ENCODE peak calls at places on chromosomes 4 and X, in ten cellular contexts. One of them, this sample, is unnamed.

GRCh38 chr4:118373614-118374255 is 20.9 kb upstream of the PRSS12 start:
- DNase-seq in vagina: no peak
- DNase-seq in GM12878: no peak
- DNase-seq in stomach: no peak
- DNase-seq in H1: no peak
- DNase-seq in suprapubic skin: no peak
- DNase-seq in HCT116: no peak
- DNase-seq in endothelial cell of umbilical vein: no peak
- DNase-seq in sigmoid colon: no peak
- DNase-seq in HepG2: no peak
- DNase-seq in this sample: no peak

GRCh38 chr4:96504386-96504785 is 664.5 kb downstream of the PDHA2 start:
- DNase-seq in vagina: no peak
- DNase-seq in GM12878: no peak
- DNase-seq in stomach: no peak
- DNase-seq in H1: no peak
- DNase-seq in suprapubic skin: no peak
- DNase-seq in HCT116: no peak
- DNase-seq in endothelial cell of umbilical vein: no peak
- DNase-seq in sigmoid colon: no peak
- DNase-seq in HepG2: no peak
- DNase-seq in this sample: no peak

GRCh38 chr4:3466691-3467600 is 3.8 kb downstream of the DOK7 start:
- DNase-seq in vagina: no peak
- DNase-seq in GM12878: no peak
- DNase-seq in stomach: no peak
- DNase-seq in H1: no peak
- DNase-seq in suprapubic skin: no peak
- DNase-seq in HCT116: no peak
- DNase-seq in endothelial cell of umbilical vein: no peak
- DNase-seq in sigmoid colon: no peak
- DNase-seq in HepG2: no peak
- DNase-seq in this sample: no peak

GRCh38 chrX:23952984-23953907 is 45.4 kb downstream of the CXorf58 start:
- DNase-seq in vagina: no peak
- DNase-seq in GM12878: peak
- DNase-seq in stomach: no peak
- DNase-seq in H1: no peak
- DNase-seq in suprapubic skin: no peak
- DNase-seq in HCT116: no peak
- DNase-seq in endothelial cell of umbilical vein: peak
- DNase-seq in sigmoid colon: no peak
- DNase-seq in HepG2: no peak
- DNase-seq in this sample: no peak

GRCh38 chrX:2691543-2692220 is 587 bp downstream of the CD99 start:
- DNase-seq in vagina: no peak
- DNase-seq in GM12878: no peak
- DNase-seq in stomach: peak
- DNase-seq in H1: no peak
- DNase-seq in suprapubic skin: peak
- DNase-seq in HCT116: no peak
- DNase-seq in endothelial cell of umbilical vein: peak
- DNase-seq in sigmoid colon: peak
- DNase-seq in HepG2: no peak
- DNase-seq in this sample: peak

GRCh38 chr4:76306882-76307669 is 543 bp downstream of the STBD1 start:
- DNase-seq in vagina: no peak
- DNase-seq in GM12878: no peak
- DNase-seq in stomach: peak
- DNase-seq in H1: peak
- DNase-seq in suprapubic skin: peak
- DNase-seq in HCT116: no peak
- DNase-seq in endothelial cell of umbilical vein: peak
- DNase-seq in sigmoid colon: peak
- DNase-seq in HepG2: peak
- DNase-seq in this sample: peak

GRCh38 chr4:2930135-2930805 is 32.9 kb downstream of the NOP14 start:
- DNase-seq in vagina: no peak
- DNase-seq in GM12878: no peak
- DNase-seq in stomach: peak
- DNase-seq in H1: no peak
- DNase-seq in suprapubic skin: peak
- DNase-seq in HCT116: no peak
- DNase-seq in endothelial cell of umbilical vein: no peak
- DNase-seq in sigmoid colon: no peak
- DNase-seq in HepG2: peak
- DNase-seq in this sample: no peak

GRCh38 chr4:43132010-43132582 is 239.6 kb downstream of the GRXCR1 start:
- DNase-seq in vagina: no peak
- DNase-seq in GM12878: peak
- DNase-seq in stomach: peak
- DNase-seq in H1: peak
- DNase-seq in suprapubic skin: no peak
- DNase-seq in HCT116: peak
- DNase-seq in endothelial cell of umbilical vein: peak
- DNase-seq in sigmoid colon: no peak
- DNase-seq in HepG2: peak
- DNase-seq in this sample: peak

GRCh38 chr4:146053901-146054300 is 115.3 kb upstream of the ZNF827 start:
- DNase-seq in vagina: no peak
- DNase-seq in GM12878: no peak
- DNase-seq in stomach: no peak
- DNase-seq in H1: no peak
- DNase-seq in suprapubic skin: no peak
- DNase-seq in HCT116: no peak
- DNase-seq in endothelial cell of umbilical vein: no peak
- DNase-seq in sigmoid colon: no peak
- DNase-seq in HepG2: no peak
- DNase-seq in this sample: no peak

GRCh38 chr4:124980276-124980752 is 267.8 kb upstream of the ANKRD50 start:
- DNase-seq in vagina: no peak
- DNase-seq in GM12878: no peak
- DNase-seq in stomach: no peak
- DNase-seq in H1: no peak
- DNase-seq in suprapubic skin: no peak
- DNase-seq in HCT116: no peak
- DNase-seq in endothelial cell of umbilical vein: no peak
- DNase-seq in sigmoid colon: no peak
- DNase-seq in HepG2: no peak
- DNase-seq in this sample: no peak

GRCh38 chr4:10100734-10101216 is 15.8 kb downstream of the WDR1 start:
- DNase-seq in vagina: no peak
- DNase-seq in GM12878: no peak
- DNase-seq in stomach: no peak
- DNase-seq in H1: no peak
- DNase-seq in suprapubic skin: peak
- DNase-seq in HCT116: no peak
- DNase-seq in endothelial cell of umbilical vein: no peak
- DNase-seq in sigmoid colon: peak
- DNase-seq in HepG2: no peak
- DNase-seq in this sample: peak

GRCh38 chr4:2812985-2813384 is 20.1 kb downstream of the SH3BP2 start:
- DNase-seq in vagina: no peak
- DNase-seq in GM12878: no peak
- DNase-seq in stomach: no peak
- DNase-seq in H1: no peak
- DNase-seq in suprapubic skin: no peak
- DNase-seq in HCT116: no peak
- DNase-seq in endothelial cell of umbilical vein: peak
- DNase-seq in sigmoid colon: no peak
- DNase-seq in HepG2: no peak
- DNase-seq in this sample: no peak

GRCh38 chr4:53541577-53542206 is 49.6 kb downstream of the LNX1 start:
- DNase-seq in vagina: no peak
- DNase-seq in GM12878: no peak
- DNase-seq in stomach: no peak
- DNase-seq in H1: no peak
- DNase-seq in suprapubic skin: no peak
- DNase-seq in HCT116: no peak
- DNase-seq in endothelial cell of umbilical vein: peak
- DNase-seq in sigmoid colon: no peak
- DNase-seq in HepG2: no peak
- DNase-seq in this sample: no peak

GRCh38 chr4:111323496-111323895 is 700.6 kb upstream of the PITX2 start:
- DNase-seq in vagina: no peak
- DNase-seq in GM12878: no peak
- DNase-seq in stomach: no peak
- DNase-seq in H1: no peak
- DNase-seq in suprapubic skin: no peak
- DNase-seq in HCT116: no peak
- DNase-seq in endothelial cell of umbilical vein: no peak
- DNase-seq in sigmoid colon: no peak
- DNase-seq in HepG2: no peak
- DNase-seq in this sample: no peak

GRCh38 chr4:16505726-16506125 is 279.5 kb upstream of the TAPT1 start:
- DNase-seq in vagina: no peak
- DNase-seq in GM12878: no peak
- DNase-seq in stomach: no peak
- DNase-seq in H1: peak
- DNase-seq in suprapubic skin: no peak
- DNase-seq in HCT116: no peak
- DNase-seq in endothelial cell of umbilical vein: no peak
- DNase-seq in sigmoid colon: no peak
- DNase-seq in HepG2: no peak
- DNase-seq in this sample: no peak

GRCh38 chrX:125340508-125340907 is 20.8 kb downstream of the TEX13C start:
- DNase-seq in vagina: no peak
- DNase-seq in GM12878: no peak
- DNase-seq in stomach: no peak
- DNase-seq in H1: no peak
- DNase-seq in suprapubic skin: no peak
- DNase-seq in HCT116: no peak
- DNase-seq in endothelial cell of umbilical vein: no peak
- DNase-seq in sigmoid colon: no peak
- DNase-seq in HepG2: no peak
- DNase-seq in this sample: no peak
- TF ChIP-seq POLR2A in vagina: no peak
- TF ChIP-seq POLR2A in GM12878: no peak
- TF ChIP-seq POLR2A in stomach: no peak
- TF ChIP-seq POLR2A in H1: no peak
- TF ChIP-seq POLR2A in suprapubic skin: no peak
- TF ChIP-seq POLR2A in HCT116: no peak
- TF ChIP-seq POLR2A in endothelial cell of umbilical vein: no peak
- TF ChIP-seq POLR2A in sigmoid colon: no peak
- TF ChIP-seq POLR2A in HepG2: no peak
- TF ChIP-seq POLR2A in this sample: no peak

GRCh38 chr4:13493793-13494192 is 9.7 kb upstream of the RAB28 start:
- DNase-seq in vagina: no peak
- DNase-seq in GM12878: no peak
- DNase-seq in stomach: no peak
- DNase-seq in H1: no peak
- DNase-seq in suprapubic skin: no peak
- DNase-seq in HCT116: no peak
- DNase-seq in endothelial cell of umbilical vein: no peak
- DNase-seq in sigmoid colon: no peak
- DNase-seq in HepG2: no peak
- DNase-seq in this sample: no peak

GRCh38 chr4:13492752-13493151 is 8.6 kb upstream of the RAB28 start:
- DNase-seq in vagina: no peak
- DNase-seq in GM12878: no peak
- DNase-seq in stomach: no peak
- DNase-seq in H1: no peak
- DNase-seq in suprapubic skin: no peak
- DNase-seq in HCT116: no peak
- DNase-seq in endothelial cell of umbilical vein: no peak
- DNase-seq in sigmoid colon: no peak
- DNase-seq in HepG2: no peak
- DNase-seq in this sample: no peak

GRCh38 chr4:13498464-13498863 is 14.3 kb upstream of the RAB28 start:
- DNase-seq in vagina: no peak
- DNase-seq in GM12878: no peak
- DNase-seq in stomach: no peak
- DNase-seq in H1: no peak
- DNase-seq in suprapubic skin: no peak
- DNase-seq in HCT116: no peak
- DNase-seq in endothelial cell of umbilical vein: no peak
- DNase-seq in sigmoid colon: no peak
- DNase-seq in HepG2: no peak
- DNase-seq in this sample: no peak

GRCh38 chr4:13495753-13496152 is 11.6 kb upstream of the RAB28 start:
- DNase-seq in vagina: no peak
- DNase-seq in GM12878: no peak
- DNase-seq in stomach: no peak
- DNase-seq in H1: no peak
- DNase-seq in suprapubic skin: no peak
- DNase-seq in HCT116: no peak
- DNase-seq in endothelial cell of umbilical vein: no peak
- DNase-seq in sigmoid colon: no peak
- DNase-seq in HepG2: no peak
- DNase-seq in this sample: no peak

DNA sequence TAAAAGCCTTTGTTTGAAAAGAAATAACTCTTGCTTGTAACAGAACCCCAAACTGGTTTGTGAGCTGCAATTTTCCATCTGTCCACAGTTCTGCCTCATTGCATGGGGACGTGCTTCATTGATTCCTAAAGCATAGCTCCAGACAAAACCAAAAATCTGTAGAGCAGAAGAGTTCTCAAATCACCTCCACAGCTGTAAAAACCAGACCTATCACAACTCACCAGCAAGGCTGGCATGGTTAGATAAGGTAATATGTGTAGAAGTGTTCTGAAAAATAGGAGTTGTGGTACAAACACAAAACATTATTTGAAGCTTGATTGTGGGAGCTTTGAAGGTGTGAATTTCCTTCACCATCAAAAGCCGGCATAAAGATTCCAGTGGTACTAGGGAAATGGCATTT is 12.5 kb upstream of the RAB28 start:
- DNase-seq in vagina: no peak
- DNase-seq in GM12878: no peak
- DNase-seq in stomach: no peak
- DNase-seq in H1: no peak
- DNase-seq in suprapubic skin: no peak
- DNase-seq in HCT116: no peak
- DNase-seq in endothelial cell of umbilical vein: no peak
- DNase-seq in sigmoid colon: no peak
- DNase-seq in HepG2: no peak
- DNase-seq in this sample: no peak
- TF ChIP-seq POLR2AphosphoS5 in vagina: no peak
- TF ChIP-seq POLR2AphosphoS5 in GM12878: no peak
- TF ChIP-seq POLR2AphosphoS5 in stomach: no peak
- TF ChIP-seq POLR2AphosphoS5 in H1: no peak
- TF ChIP-seq POLR2AphosphoS5 in suprapubic skin: no peak
- TF ChIP-seq POLR2AphosphoS5 in HCT116: no peak
- TF ChIP-seq POLR2AphosphoS5 in endothelial cell of umbilical vein: no peak
- TF ChIP-seq POLR2AphosphoS5 in sigmoid colon: no peak
- TF ChIP-seq POLR2AphosphoS5 in HepG2: no peak
- TF ChIP-seq POLR2AphosphoS5 in this sample: no peak

GRCh38 chr4:34309356-34309900 is 1934.9 kb downstream of the ARAP2 start:
- DNase-seq in vagina: no peak
- DNase-seq in GM12878: no peak
- DNase-seq in stomach: no peak
- DNase-seq in H1: no peak
- DNase-seq in suprapubic skin: no peak
- DNase-seq in HCT116: no peak
- DNase-seq in endothelial cell of umbilical vein: no peak
- DNase-seq in sigmoid colon: no peak
- DNase-seq in HepG2: no peak
- DNase-seq in this sample: no peak
- H3K4me3 ChIP-seq in vagina: no peak
- H3K4me3 ChIP-seq in GM12878: no peak
- H3K4me3 ChIP-seq in stomach: no peak
- H3K4me3 ChIP-seq in H1: no peak
- H3K4me3 ChIP-seq in suprapubic skin: no peak
- H3K4me3 ChIP-seq in HCT116: no peak
- H3K4me3 ChIP-seq in endothelial cell of umbilical vein: no peak
- H3K4me3 ChIP-seq in sigmoid colon: no peak
- H3K4me3 ChIP-seq in HepG2: no peak
- H3K4me3 ChIP-seq in this sample: no peak

GRCh38 chrX:54044126-54044876 is at the start of gene PHF8:
- DNase-seq in vagina: peak
- DNase-seq in GM12878: peak
- DNase-seq in stomach: peak
- DNase-seq in H1: peak
- DNase-seq in suprapubic skin: peak
- DNase-seq in HCT116: peak
- DNase-seq in endothelial cell of umbilical vein: peak
- DNase-seq in sigmoid colon: peak
- DNase-seq in HepG2: peak
- DNase-seq in this sample: peak
- TF ChIP-seq POLR2A in vagina: no peak
- TF ChIP-seq POLR2A in GM12878: peak
- TF ChIP-seq POLR2A in stomach: no peak
- TF ChIP-seq POLR2A in H1: peak
- TF ChIP-seq POLR2A in suprapubic skin: no peak
- TF ChIP-seq POLR2A in HCT116: no peak
- TF ChIP-seq POLR2A in endothelial cell of umbilical vein: peak
- TF ChIP-seq POLR2A in sigmoid colon: peak
- TF ChIP-seq POLR2A in HepG2: peak
- TF ChIP-seq POLR2A in this sample: peak